ENCODE peak calls at places on chromosomes 7 and 10, in four cellular contexts. One of them, this sample, is unnamed.

GRCh38 chr10:79390057-79390456 is 42.8 kb downstream of the PPIF start:
- DNase-seq in DMS79: no peak
- DNase-seq in H9: no peak
- DNase-seq in stimulated activated CD8-positive, alpha-beta memory T cell treated with anti-CD3 and anti-CD28 coated beads, Interleukin-7, amount 100 ng/mL, for 48 hours: no peak
- DNase-seq in this sample: no peak

GRCh38 chr7:112064627-112065385 is 141.4 kb downstream of the DOCK4 start:
- DNase-seq in DMS79: no peak
- DNase-seq in H9: no peak
- DNase-seq in stimulated activated CD8-positive, alpha-beta memory T cell treated with anti-CD3 and anti-CD28 coated beads, Interleukin-7, amount 100 ng/mL, for 48 hours: no peak
- DNase-seq in this sample: no peak

GRCh38 chr10:72834183-72834825 is 59.2 kb upstream of the OIT3 start:
- DNase-seq in DMS79: no peak
- DNase-seq in H9: no peak
- DNase-seq in stimulated activated CD8-positive, alpha-beta memory T cell treated with anti-CD3 and anti-CD28 coated beads, Interleukin-7, amount 100 ng/mL, for 48 hours: peak
- DNase-seq in this sample: no peak

GRCh38 chr10:129850790-129851189 is 113.3 kb downstream of the EBF3 start:
- DNase-seq in DMS79: no peak
- DNase-seq in H9: peak
- DNase-seq in stimulated activated CD8-positive, alpha-beta memory T cell treated with anti-CD3 and anti-CD28 coated beads, Interleukin-7, amount 100 ng/mL, for 48 hours: no peak
- DNase-seq in this sample: no peak

GRCh38 chr10:49254556-49255318 is 44.2 kb upstream of the C10orf71 start:
- DNase-seq in DMS79: no peak
- DNase-seq in H9: no peak
- DNase-seq in stimulated activated CD8-positive, alpha-beta memory T cell treated with anti-CD3 and anti-CD28 coated beads, Interleukin-7, amount 100 ng/mL, for 48 hours: no peak
- DNase-seq in this sample: no peak

GRCh38 chr10:130136214-130137076 is at the start of gene GLRX3:
- DNase-seq in DMS79: peak
- DNase-seq in H9: peak
- DNase-seq in stimulated activated CD8-positive, alpha-beta memory T cell treated with anti-CD3 and anti-CD28 coated beads, Interleukin-7, amount 100 ng/mL, for 48 hours: peak
- DNase-seq in this sample: peak

GRCh38 chr7:34128762-34129161 is 223.4 kb downstream of the BMPER start:
- DNase-seq in DMS79: no peak
- DNase-seq in H9: no peak
- DNase-seq in stimulated activated CD8-positive, alpha-beta memory T cell treated with anti-CD3 and anti-CD28 coated beads, Interleukin-7, amount 100 ng/mL, for 48 hours: no peak
- DNase-seq in this sample: no peak

GRCh38 chr7:13240349-13240748 is 552.9 kb downstream of the ARL4A start:
- DNase-seq in DMS79: no peak
- DNase-seq in H9: peak
- DNase-seq in stimulated activated CD8-positive, alpha-beta memory T cell treated with anti-CD3 and anti-CD28 coated beads, Interleukin-7, amount 100 ng/mL, for 48 hours: no peak
- DNase-seq in this sample: no peak

GRCh38 chr7:157561816-157562410 is 225.1 kb downstream of the DNAJB6 start:
- DNase-seq in DMS79: no peak
- DNase-seq in H9: no peak
- DNase-seq in stimulated activated CD8-positive, alpha-beta memory T cell treated with anti-CD3 and anti-CD28 coated beads, Interleukin-7, amount 100 ng/mL, for 48 hours: no peak
- DNase-seq in this sample: no peak

GRCh38 chr7:1690359-1690958 is 20.4 kb downstream of the ELFN1 start:
- DNase-seq in DMS79: no peak
- DNase-seq in H9: no peak
- DNase-seq in stimulated activated CD8-positive, alpha-beta memory T cell treated with anti-CD3 and anti-CD28 coated beads, Interleukin-7, amount 100 ng/mL, for 48 hours: no peak
- DNase-seq in this sample: no peak

GRCh38 chr7:80140388-80140787 is 5.8 kb downstream of the GNAI1 start:
- DNase-seq in DMS79: no peak
- DNase-seq in H9: no peak
- DNase-seq in stimulated activated CD8-positive, alpha-beta memory T cell treated with anti-CD3 and anti-CD28 coated beads, Interleukin-7, amount 100 ng/mL, for 48 hours: no peak
- DNase-seq in this sample: no peak

GRCh38 chr10:69348824-69349541 is 67.7 kb downstream of the TACR2 start:
- DNase-seq in DMS79: peak
- DNase-seq in H9: no peak
- DNase-seq in stimulated activated CD8-positive, alpha-beta memory T cell treated with anti-CD3 and anti-CD28 coated beads, Interleukin-7, amount 100 ng/mL, for 48 hours: no peak
- DNase-seq in this sample: no peak

GRCh38 chr7:69436944-69437343 is 161.3 kb upstream of the AUTS2 start:
- DNase-seq in DMS79: no peak
- DNase-seq in H9: no peak
- DNase-seq in stimulated activated CD8-positive, alpha-beta memory T cell treated with anti-CD3 and anti-CD28 coated beads, Interleukin-7, amount 100 ng/mL, for 48 hours: no peak
- DNase-seq in this sample: no peak

GRCh38 chr10:78830062-78830974 is 238.4 kb upstream of the ZMIZ1 start:
- DNase-seq in DMS79: no peak
- DNase-seq in H9: no peak
- DNase-seq in stimulated activated CD8-positive, alpha-beta memory T cell treated with anti-CD3 and anti-CD28 coated beads, Interleukin-7, amount 100 ng/mL, for 48 hours: no peak
- DNase-seq in this sample: no peak

GRCh38 chr7:80372415-80372814 is 139.4 kb downstream of the GNAT3 start:
- DNase-seq in DMS79: no peak
- DNase-seq in H9: no peak
- DNase-seq in stimulated activated CD8-positive, alpha-beta memory T cell treated with anti-CD3 and anti-CD28 coated beads, Interleukin-7, amount 100 ng/mL, for 48 hours: no peak
- DNase-seq in this sample: no peak

GRCh38 chr7:51430480-51431086 is 114.0 kb upstream of the COBL start:
- DNase-seq in DMS79: peak
- DNase-seq in H9: no peak
- DNase-seq in stimulated activated CD8-positive, alpha-beta memory T cell treated with anti-CD3 and anti-CD28 coated beads, Interleukin-7, amount 100 ng/mL, for 48 hours: peak
- DNase-seq in this sample: peak

GRCh38 chr7:141251180-141251579 is 177.3 kb downstream of the TMEM178B start:
- DNase-seq in DMS79: no peak
- DNase-seq in H9: no peak
- DNase-seq in stimulated activated CD8-positive, alpha-beta memory T cell treated with anti-CD3 and anti-CD28 coated beads, Interleukin-7, amount 100 ng/mL, for 48 hours: no peak
- DNase-seq in this sample: no peak

GRCh38 chr7:31922883-31923282 is 147.3 kb downstream of the PDE1C start:
- DNase-seq in DMS79: no peak
- DNase-seq in H9: no peak
- DNase-seq in stimulated activated CD8-positive, alpha-beta memory T cell treated with anti-CD3 and anti-CD28 coated beads, Interleukin-7, amount 100 ng/mL, for 48 hours: no peak
- DNase-seq in this sample: no peak

GRCh38 chr7:151351027-151351426 is 9.4 kb downstream of the NUB1 start:
- DNase-seq in DMS79: no peak
- DNase-seq in H9: peak
- DNase-seq in stimulated activated CD8-positive, alpha-beta memory T cell treated with anti-CD3 and anti-CD28 coated beads, Interleukin-7, amount 100 ng/mL, for 48 hours: peak
- DNase-seq in this sample: no peak

GRCh38 chr10:67277402-67277801 is 351.6 kb downstream of the LRRTM3 start:
- DNase-seq in DMS79: no peak
- DNase-seq in H9: no peak
- DNase-seq in stimulated activated CD8-positive, alpha-beta memory T cell treated with anti-CD3 and anti-CD28 coated beads, Interleukin-7, amount 100 ng/mL, for 48 hours: no peak
- DNase-seq in this sample: no peak

GRCh38 chr7:95501261-95501816 is 15.6 kb downstream of the ASB4 start:
- DNase-seq in DMS79: no peak
- DNase-seq in H9: no peak
- DNase-seq in stimulated activated CD8-positive, alpha-beta memory T cell treated with anti-CD3 and anti-CD28 coated beads, Interleukin-7, amount 100 ng/mL, for 48 hours: no peak
- DNase-seq in this sample: no peak

GRCh38 chr10:131621784-131622624 is 278.8 kb upstream of the PPP2R2D start:
- DNase-seq in DMS79: no peak
- DNase-seq in H9: no peak
- DNase-seq in stimulated activated CD8-positive, alpha-beta memory T cell treated with anti-CD3 and anti-CD28 coated beads, Interleukin-7, amount 100 ng/mL, for 48 hours: no peak
- DNase-seq in this sample: no peak

GRCh38 chr7:154383045-154383444 is 330.8 kb downstream of the DPP6 start:
- DNase-seq in DMS79: no peak
- DNase-seq in H9: no peak
- DNase-seq in stimulated activated CD8-positive, alpha-beta memory T cell treated with anti-CD3 and anti-CD28 coated beads, Interleukin-7, amount 100 ng/mL, for 48 hours: no peak
- DNase-seq in this sample: no peak

GRCh38 chr7:81256991-81257390 is 338.1 kb upstream of the SEMA3C start:
- DNase-seq in DMS79: no peak
- DNase-seq in H9: no peak
- DNase-seq in stimulated activated CD8-positive, alpha-beta memory T cell treated with anti-CD3 and anti-CD28 coated beads, Interleukin-7, amount 100 ng/mL, for 48 hours: no peak
- DNase-seq in this sample: peak

GRCh38 chr10:95201736-95202135 is 7.7 kb downstream of the ACSM6 start:
- DNase-seq in DMS79: no peak
- DNase-seq in H9: no peak
- DNase-seq in stimulated activated CD8-positive, alpha-beta memory T cell treated with anti-CD3 and anti-CD28 coated beads, Interleukin-7, amount 100 ng/mL, for 48 hours: no peak
- DNase-seq in this sample: no peak

GRCh38 chr10:75345738-75346137 is 55.8 kb downstream of the ZNF503 start:
- DNase-seq in DMS79: no peak
- DNase-seq in H9: no peak
- DNase-seq in stimulated activated CD8-positive, alpha-beta memory T cell treated with anti-CD3 and anti-CD28 coated beads, Interleukin-7, amount 100 ng/mL, for 48 hours: no peak
- DNase-seq in this sample: no peak

GRCh38 chr7:42457663-42458062 is 220.7 kb upstream of the GLI3 start:
- DNase-seq in DMS79: no peak
- DNase-seq in H9: no peak
- DNase-seq in stimulated activated CD8-positive, alpha-beta memory T cell treated with anti-CD3 and anti-CD28 coated beads, Interleukin-7, amount 100 ng/mL, for 48 hours: no peak
- DNase-seq in this sample: no peak

This sample was measured in hypothalamus.